ENCODE peak calls at places on chromosome 20, in ten cellular contexts. M, Y, W, V, G, U, I, J, E and C are unnamed samples.

GRCh38 chr20:11376998-11377397 is 540.7 kb upstream of the BTBD3 start:
- DNase-seq in M (no peak), Y (no peak), W (no peak), V (no peak), G (no peak), U (no peak), I (no peak), J (no peak), E (peak), C (no peak)

GRCh38 chr20:20553534-20553933 is 158.9 kb downstream of the RALGAPA2 start:
- DNase-seq in M (no peak), Y (no peak), W (no peak), V (no peak), G (no peak), U (no peak), I (no peak), J (no peak), E (no peak), C (no peak)

GRCh38 chr20:31693987-31694661 is 28.5 kb downstream of the BCL2L1 start:
- DNase-seq in M (peak), Y (no peak), W (no peak), V (no peak), G (no peak), U (no peak), I (no peak), J (no peak), E (no peak), C (no peak)

GRCh38 chr20:57013741-57014140 is 252.7 kb downstream of the BMP7 start:
- DNase-seq in M (peak), Y (no peak), W (no peak), V (no peak), G (no peak), U (no peak), I (no peak), J (peak), E (peak), C (no peak)

GRCh38 chr20:63955281-63955845 is 853 bp downstream of the UCKL1 start:
- DNase-seq in M (no peak), Y (no peak), W (no peak), V (peak), G (no peak), U (no peak), I (no peak), J (no peak), E (no peak), C (peak)

GRCh38 chr20:62087632-62088031 is 22.0 kb upstream of the TAF4 start:
- DNase-seq in M (no peak), Y (no peak), W (no peak), V (no peak), G (no peak), U (no peak), I (no peak), J (no peak), E (no peak), C (no peak)

GRCh38 chr20:37943033-37943432 is 40.1 kb downstream of the VSTM2L start:
- DNase-seq in M (no peak), Y (no peak), W (no peak), V (no peak), G (no peak), U (no peak), I (no peak), J (peak), E (no peak), C (no peak)

GRCh38 chr20:17867546-17867945 is 101.0 kb downstream of the SNX5 start:
- DNase-seq in M (no peak), Y (no peak), W (no peak), V (no peak), G (no peak), U (no peak), I (no peak), J (no peak), E (no peak), C (no peak)

GRCh38 chr20:62197321-62197720 is 14.5 kb downstream of the MTG2 start:
- DNase-seq in M (no peak), Y (no peak), W (no peak), V (no peak), G (no peak), U (no peak), I (no peak), J (no peak), E (no peak), C (no peak)

GRCh38 chr20:45752747-45753146 is 30.6 kb downstream of the SPINT4 start:
- DNase-seq in M (no peak), Y (no peak), W (no peak), V (no peak), G (no peak), U (no peak), I (no peak), J (no peak), E (peak), C (peak)

GRCh38 chr20:56328861-56329260 is 29.9 kb upstream of the FAM210B start:
- DNase-seq in M (no peak), Y (no peak), W (no peak), V (peak), G (no peak), U (no peak), I (no peak), J (no peak), E (peak), C (no peak)

GRCh38 chr20:24936526-24937407 is 12.3 kb upstream of the CST7 start:
- DNase-seq in M (no peak), Y (no peak), W (no peak), V (no peak), G (no peak), U (no peak), I (no peak), J (no peak), E (no peak), C (no peak)

GRCh38 chr20:44382641-44383040 is 27.1 kb downstream of the HNF4A start:
- DNase-seq in M (no peak), Y (no peak), W (no peak), V (no peak), G (no peak), U (no peak), I (no peak), J (no peak), E (no peak), C (no peak)

GRCh38 chr20:31811796-31812728 is 7.1 kb upstream of the MYLK2 start:
- DNase-seq in M (no peak), Y (no peak), W (no peak), V (no peak), G (no peak), U (no peak), I (no peak), J (no peak), E (no peak), C (no peak)